ENCODE peak calls at places on chromosomes 4 and X, in four cellular contexts. U is tibial artery, R is thoracic aorta, D is A549. Y is an unnamed sample.

GRCh38 chrX:150688911-150689451 is 4.2 kb upstream of the MTMR1 start:
- DNase-seq in U (no peak), R (no peak), D (peak; percentile 42), Y (peak; percentile 17)

GRCh38 chrX:9821581-9821980 is 35.4 kb downstream of the SHROOM2 start:
- DNase-seq in D (no peak), U (no peak), R (no peak), Y (no peak)

GRCh38 chr4:8664031-8664805 is 71.7 kb downstream of the CPZ start:
- DNase-seq in R (no peak), U (no peak), D (no peak), Y (no peak)

GRCh38 chrX:108397627-108398392 is 40.4 kb downstream of the COL4A6 start:
- DNase-seq in R (no peak), U (no peak), D (no peak), Y (no peak)

GRCh38 chrX:134849390-134849789 is 141.4 kb upstream of the SMIM10 start:
- DNase-seq in U (no peak), D (no peak), R (no peak), Y (no peak)

GRCh38 chr4:99100876-99101275 is 12.3 kb upstream of the ADH5 start:
- DNase-seq in R (no peak), U (no peak), D (no peak), Y (no peak)

GRCh38 chrX:155745792-155746191 is 133.0 kb upstream of the TMLHE start:
- DNase-seq in U (no peak), D (no peak), R (no peak), Y (no peak)

GRCh38 chr4:121943941-121944340 is 7.9 kb downstream of the TRPC3 start:
- DNase-seq in D (no peak), R (no peak), U (no peak), Y (peak; percentile 32)

GRCh38 chr4:105196523-105197145 is 50.0 kb downstream of the TET2 start:
- DNase-seq in R (no peak), D (peak; percentile 1), U (no peak), Y (no peak)

GRCh38 chr4:145061325-145061920 is 36.6 kb downstream of the ANAPC10 start:
- DNase-seq in U (no peak), R (no peak), D (no peak), Y (no peak)

GRCh38 chr4:14841801-14842748 is 160.2 kb upstream of the CPEB2 start:
- DNase-seq in U (peak; percentile 46), R (no peak), D (peak; percentile 6), Y (no peak)

GRCh38 chrX:112058255-112058654 is 24.3 kb downstream of the TRPC5 start:
- DNase-seq in D (no peak), U (no peak), R (no peak), Y (no peak)

GRCh38 chr4:158280856-158281255 is 70.6 kb downstream of the TMEM144 start:
- DNase-seq in D (no peak), U (no peak), R (no peak), Y (no peak)

GRCh38 chr4:159171287-159171686 is 68.4 kb downstream of the RAPGEF2 start:
- DNase-seq in R (no peak), D (no peak), U (no peak), Y (no peak)

GRCh38 chrX:39574178-39574577 is 523.6 kb downstream of the BCOR start:
- DNase-seq in R (no peak), U (no peak), D (no peak), Y (no peak)

GRCh38 chrX:103398321-103398937 is 22.1 kb downstream of the BEX3 start:
- DNase-seq in D (peak; percentile 11), U (no peak), R (no peak), Y (no peak)

GRCh38 chr4:101451086-101451485 is 103.8 kb upstream of the PPP3CA start:
- DNase-seq in R (no peak), U (no peak), D (no peak), Y (no peak)

GRCh38 chrX:65596270-65596669 is 61.7 kb upstream of the LAS1L start:
- DNase-seq in R (no peak), U (peak; percentile 28), D (no peak), Y (no peak)

GRCh38 chrX:78708171-78708570 is 39.3 kb upstream of the LPAR4 start:
- DNase-seq in R (no peak), D (peak; percentile 0), U (no peak), Y (peak; percentile 21)

GRCh38 chrX:129934461-129934860 is 28.5 kb downstream of the UTP14A start:
- DNase-seq in U (no peak), D (no peak), R (no peak), Y (no peak)

GRCh38 chr4:54099959-54100606 is at the start of gene GSX2:
- DNase-seq in U (peak; percentile 40), R (no peak), D (no peak), Y (peak; percentile 21)

GRCh38 chrX:42691196-42691595 is 86.8 kb downstream of the PPP1R2C start:
- DNase-seq in D (no peak), R (no peak), U (no peak), Y (no peak)

GRCh38 chr4:70059149-70059548 is 8.9 kb downstream of the HTN1 start:
- DNase-seq in U (no peak), D (no peak), R (no peak), Y (peak; percentile 42)

GRCh38 chrX:134548257-134548732 is 88.3 kb downstream of the HPRT1 start:
- DNase-seq in R (no peak), U (no peak), D (no peak), Y (no peak)

GRCh38 chr4:158588777-158589176 is 67.1 kb downstream of the RXFP1 start:
- DNase-seq in D (no peak), U (no peak), R (no peak), Y (no peak)

GRCh38 chr4:14428125-14428524 is 574.2 kb upstream of the CPEB2 start:
- DNase-seq in R (no peak), U (no peak), D (no peak), Y (no peak)

GRCh38 chrX:57821703-57822375 is 88.4 kb downstream of the ZXDA start:
- DNase-seq in D (peak; percentile 15), R (no peak), U (no peak), Y (peak; percentile 32)

GRCh38 chrX:57822398-57822797 is 87.9 kb downstream of the ZXDA start:
- DNase-seq in U (no peak), D (no peak), R (no peak), Y (no peak)

DNA sequence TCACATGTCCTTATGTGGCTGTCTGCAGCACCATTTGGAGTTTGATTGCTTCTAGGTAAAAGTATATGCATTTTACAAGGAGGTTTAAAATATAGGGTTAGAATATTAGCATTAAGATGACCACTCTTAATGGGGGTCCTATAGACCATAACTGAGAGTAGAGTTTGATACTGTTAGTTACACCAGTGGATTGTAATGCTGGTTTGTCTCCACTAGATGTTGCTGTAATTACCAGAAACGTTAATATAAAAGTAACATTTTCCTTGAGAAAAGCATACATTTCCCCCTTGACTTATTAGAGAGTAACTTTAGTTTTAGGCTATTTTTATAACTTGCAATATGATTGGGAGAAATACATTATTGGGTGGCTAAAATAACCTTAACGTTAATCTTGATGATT is 93.0 kb downstream of the ZXDA start:
- DNase-seq in U (no peak), R (no peak), D (no peak), Y (no peak)
- TF ChIP-seq CTCF in U (no peak), R (no peak), D (peak; percentile 27), Y (no peak)

GRCh38 chr4:3766791-3767561 is 791 bp downstream of the ADRA2C start:
- DNase-seq in R (no peak), D (no peak), U (peak; percentile 28), Y (peak; percentile 65)
- TF ChIP-seq CTCF in R (no peak), D (no peak), U (peak; percentile 41), Y (peak; percentile 22)

GRCh38 chrX:136055651-136056221 is 70.5 kb downstream of the SLC9A6 start:
- DNase-seq in R (peak; percentile 13), U (peak; percentile 68), D (no peak), Y (no peak)

GRCh38 chrX:136063340-136064079 is 78.3 kb downstream of the SLC9A6 start:
- DNase-seq in D (no peak), U (peak; percentile 57), R (peak; percentile 3), Y (no peak)

GRCh38 chrX:136061302-136061701 is 76.1 kb downstream of the SLC9A6 start:
- DNase-seq in U (no peak), D (no peak), R (no peak), Y (no peak)

GRCh38 chrX:136057567-136057966 is 72.3 kb downstream of the SLC9A6 start:
- DNase-seq in R (no peak), U (no peak), D (no peak), Y (no peak)

GRCh38 chrX:136059350-136059749 is 74.1 kb downstream of the SLC9A6 start:
- DNase-seq in U (no peak), D (no peak), R (no peak), Y (no peak)
- TF ChIP-seq CTCF in U (no peak), D (no peak), R (no peak), Y (no peak)

DNA sequence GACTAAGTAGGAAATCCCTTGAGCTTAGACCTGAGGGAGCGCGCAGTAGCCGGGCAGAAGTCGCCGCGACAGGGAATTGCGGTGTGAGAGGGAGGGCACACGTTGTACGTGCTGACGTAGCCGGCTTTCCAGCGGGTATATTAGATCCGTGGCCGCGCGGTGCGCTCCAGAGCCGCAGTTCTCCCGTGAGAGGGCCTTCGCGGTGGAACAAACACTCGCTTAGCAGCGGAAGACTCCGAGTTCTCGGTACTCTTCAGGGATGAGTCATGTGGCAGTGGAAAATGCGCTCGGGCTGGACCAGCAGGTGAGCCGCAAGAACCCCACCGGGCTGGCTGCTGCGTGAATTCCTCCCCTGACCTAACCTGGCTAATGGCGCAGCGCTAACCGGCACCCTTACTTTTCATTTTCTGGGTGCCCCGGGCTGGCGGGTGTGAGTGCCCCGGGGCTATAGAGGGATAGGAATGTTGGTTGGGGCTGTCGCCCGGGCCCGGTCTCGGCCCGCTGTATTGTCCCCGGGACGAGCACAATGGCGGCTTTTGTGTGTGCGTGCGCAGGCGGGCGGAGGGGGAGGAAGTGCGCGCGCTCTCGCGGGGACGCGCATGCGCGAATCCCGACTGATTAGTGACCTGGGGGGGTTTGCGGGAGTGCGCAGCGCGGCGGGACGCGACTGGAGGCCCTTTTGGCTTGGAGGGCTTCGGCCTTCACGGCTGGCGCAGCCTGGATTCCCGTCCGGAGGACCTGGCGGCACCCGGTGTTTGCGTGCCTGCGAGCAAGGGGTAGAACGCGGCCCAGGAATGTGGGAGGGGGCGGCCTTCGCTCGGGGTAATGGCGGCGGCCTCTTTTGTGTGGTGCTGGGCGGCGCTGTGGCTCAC is at the start of gene DDX3X:
- DNase-seq in R (peak; percentile 30), D (peak; percentile 58), U (peak; percentile 81), Y (peak; percentile 81)
- TF ChIP-seq CTCF in R (no peak), D (no peak), U (peak; percentile 12), Y (no peak)

DNA sequence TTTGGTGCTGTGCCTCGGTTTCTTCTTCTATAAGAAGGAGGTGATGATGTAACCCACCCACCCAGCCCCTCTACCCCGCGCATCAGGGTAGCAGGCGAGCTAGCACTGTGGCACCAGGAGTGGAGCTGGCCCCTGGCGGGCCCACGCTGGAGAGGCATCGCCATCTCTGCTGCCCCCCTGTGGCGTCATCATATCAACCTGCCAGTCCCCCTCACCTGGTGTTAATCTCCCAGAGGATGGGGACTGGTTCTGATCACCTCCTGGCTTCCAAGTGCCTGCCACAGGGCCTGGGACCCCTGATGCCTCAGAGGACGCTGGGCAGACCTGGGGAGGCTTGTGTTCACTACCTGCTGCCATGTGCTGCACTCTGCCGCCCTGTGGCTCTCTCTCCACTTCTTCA is 6.3 kb upstream of the SORCS2 start:
- DNase-seq in R (no peak), U (peak; percentile 16), D (peak; percentile 49), Y (no peak)
- TF ChIP-seq CTCF in R (no peak), U (no peak), D (peak; percentile 36), Y (peak; percentile 58)

Y was measured in Caco-2.